ENCODE peak calls at places on chromosomes 1 and 21, in eight cellular contexts. O is right atrium auricular region; E is HFFc6; B is T-cell; V is stimulated activated CD4-positive, alpha-beta T cell treated with anti-CD3 and anti-CD28 coated beads, Interleukin-12 subunit alpha, Interleukin-12 subunit beta, amount 100 ng/mL, for 4 hours; Q is activated T-cell treated with anti-CD3 and anti-CD28 coated beads for 48 hours; L is neuronal stem cell; Z is NCI-H460. D is an unnamed sample.

GRCh38 chr1:117655220-117655577 is 49.4 kb downstream of the TENT5C start:
- DNase-seq in O (no peak), E (no peak), B (no peak), V (no peak), Q (no peak), L (no peak), Z (no peak), D (no peak)

GRCh38 chr1:66331641-66332523 is 202.1 kb upstream of the SGIP1 start:
- DNase-seq in O (peak; percentile 84), E (peak; percentile 98), B (no peak), V (peak; percentile 28), Q (peak; percentile 34), L (peak; percentile 43), Z (peak; percentile 86), D (peak; percentile 93)

GRCh38 chr21:26106562-26106961 is 64.0 kb downstream of the APP start:
- DNase-seq in O (no peak), E (no peak), B (no peak), V (no peak), Q (no peak), L (no peak), Z (no peak), D (no peak)

GRCh38 chr1:7859406-7859805 is 6.5 kb upstream of the UTS2 start:
- DNase-seq in O (no peak), E (no peak), B (no peak), V (no peak), Q (no peak), L (no peak), Z (no peak), D (peak; percentile 47)

GRCh38 chr1:35567947-35568558 is 5.1 kb upstream of the TFAP2E start:
- DNase-seq in O (no peak), E (no peak), B (no peak), V (no peak), Q (no peak), L (no peak), Z (no peak), D (no peak)

GRCh38 chr1:179105393-179105792 is 23.5 kb downstream of the TOR3A start:
- DNase-seq in O (no peak), E (no peak), B (no peak), V (no peak), Q (no peak), L (no peak), Z (no peak), D (no peak)

GRCh38 chr1:174637487-174637886 is 189.7 kb downstream of the GPR52 start:
- DNase-seq in O (no peak), E (no peak), B (no peak), V (no peak), Q (no peak), L (no peak), Z (no peak), D (no peak)

GRCh38 chr1:205500240-205501218 is 3.9 kb upstream of the CDK18 start:
- DNase-seq in O (no peak), E (peak; percentile 15), B (no peak), V (no peak), Q (no peak), L (no peak), Z (no peak), D (no peak)

GRCh38 chr1:8024329-8024728 is 1.8 kb downstream of the ERRFI1 start:
- DNase-seq in O (no peak), E (no peak), B (no peak), V (no peak), Q (no peak), L (no peak), Z (no peak), D (no peak)

GRCh38 chr1:10117865-10118264 is 85.1 kb downstream of the UBE4B start:
- DNase-seq in O (no peak), E (no peak), B (no peak), V (no peak), Q (no peak), L (no peak), Z (no peak), D (no peak)

GRCh38 chr1:153583976-153584375 is 18.3 kb upstream of the S100A2 start:
- DNase-seq in O (no peak), E (no peak), B (no peak), V (no peak), Q (no peak), L (no peak), Z (no peak), D (no peak)

GRCh38 chr1:239952348-239953307 is 139.1 kb upstream of the FMN2 start:
- DNase-seq in O (no peak), E (no peak), B (no peak), V (no peak), Q (no peak), L (no peak), Z (peak; percentile 26), D (no peak)

GRCh38 chr1:180816132-180816531 is 96.6 kb upstream of the KIAA1614 start:
- DNase-seq in O (no peak), E (no peak), B (no peak), V (no peak), Q (no peak), L (no peak), Z (no peak), D (no peak)

GRCh38 chr1:229810140-229810539 is 184.1 kb downstream of the URB2 start:
- DNase-seq in O (no peak), E (no peak), B (no peak), V (no peak), Q (no peak), L (no peak), Z (no peak), D (no peak)

D was measured in esophagus muscularis mucosa.